ENCODE peak calls at places on chromosomes 16 and 17, in nine cellular contexts. V is fibroblast of pulmonary artery, D is osteoblast, Y is A549, B is heart right ventricle, L is brain microvascular endothelial cell, S is IMR-90, F is dorsolateral prefrontal cortex, Q is mucosa of descending colon. Z is an unnamed sample.

GRCh38 chr16:70159355-70160348 is 13.9 kb upstream of the CLEC18C start:
- DNase-seq in V (no peak), D (peak), Y (no peak), B (no peak), L (no peak), S (peak), F (peak), Q (no peak), Z (peak)

GRCh38 chr16:5024632-5025031 is 9.1 kb downstream of the NAGPA start:
- DNase-seq in V (peak), D (peak), Y (peak), B (no peak), L (no peak), S (no peak), F (no peak), Q (peak), Z (peak)

GRCh38 chr17:59026176-59026939 is 80.3 kb downstream of the TRIM37 start:
- DNase-seq in V (peak), D (no peak), Y (no peak), B (no peak), L (no peak), S (no peak), F (no peak), Q (no peak), Z (no peak)

GRCh38 chr16:77273-77806 is 685 bp upstream of the MPG start:
- DNase-seq in V (peak), D (peak), Y (peak), B (peak), L (peak), S (peak), F (no peak), Q (peak), Z (no peak)

GRCh38 chr16:72221216-72221995 is 49.5 kb upstream of the PMFBP1 start:
- DNase-seq in V (no peak), D (peak), Y (no peak), B (no peak), L (no peak), S (no peak), F (no peak), Q (no peak), Z (no peak)

GRCh38 chr17:41655611-41656111 is 31.3 kb upstream of the KRT17 start:
- DNase-seq in V (no peak), D (peak), Y (no peak), B (no peak), L (no peak), S (no peak), F (no peak), Q (peak), Z (no peak)

GRCh38 chr16:3292604-3293003 is 9.3 kb downstream of the ZNF263 start:
- DNase-seq in V (no peak), D (no peak), Y (no peak), B (no peak), L (no peak), S (peak), F (no peak), Q (no peak), Z (peak)

GRCh38 chr17:78665952-78666920 is 89.0 kb upstream of the DNAH17 start:
- DNase-seq in V (no peak), D (no peak), Y (no peak), B (no peak), L (no peak), S (no peak), F (no peak), Q (peak), Z (no peak)

GRCh38 chr17:76151896-76152454 is 10.9 kb upstream of the FOXJ1 start:
- DNase-seq in V (no peak), D (no peak), Y (no peak), B (no peak), L (no peak), S (no peak), F (no peak), Q (no peak), Z (no peak)

GRCh38 chr16:27470567-27471431 is 68.8 kb downstream of the IL21R start:
- DNase-seq in V (peak), D (peak), Y (no peak), B (no peak), L (peak), S (peak), F (no peak), Q (no peak), Z (peak)

GRCh38 chr16:2520784-2521577 is 810 bp downstream of the AMDHD2 start:
- DNase-seq in V (no peak), D (peak), Y (no peak), B (peak), L (no peak), S (no peak), F (no peak), Q (no peak), Z (no peak)

GRCh38 chr17:41580244-41580575 is 6.5 kb downstream of the KRT14 start:
- DNase-seq in V (no peak), D (no peak), Y (no peak), B (no peak), L (no peak), S (no peak), F (no peak), Q (no peak), Z (no peak)

GRCh38 chr16:58732545-58733247 is 1.4 kb downstream of the GOT2 start:
- DNase-seq in V (peak), D (peak), Y (no peak), B (no peak), L (peak), S (peak), F (no peak), Q (no peak), Z (peak)

GRCh38 chr17:56499799-56500388 is 93.6 kb upstream of the NOG start:
- DNase-seq in V (peak), D (no peak), Y (no peak), B (no peak), L (peak), S (peak), F (no peak), Q (peak), Z (peak)

GRCh38 chr17:48100591-48101011 is 677 bp downstream of the CBX1 start:
- DNase-seq in V (peak), D (no peak), Y (peak), B (peak), L (peak), S (peak), F (peak), Q (peak), Z (peak)

GRCh38 chr16:3145660-3146059 is 10.8 kb downstream of the ZNF213 start:
- DNase-seq in V (no peak), D (peak), Y (no peak), B (no peak), L (no peak), S (no peak), F (no peak), Q (no peak), Z (no peak)

GRCh38 chr16:74437-75318 is 2.2 kb upstream of the RHBDF1 start:
- DNase-seq in V (no peak), D (no peak), Y (no peak), B (no peak), L (no peak), S (no peak), F (no peak), Q (no peak), Z (no peak)

GRCh38 chr17:80110447-80110812 is 9.0 kb downstream of the GAA start:
- DNase-seq in V (no peak), D (peak), Y (no peak), B (no peak), L (no peak), S (no peak), F (no peak), Q (no peak), Z (no peak)

GRCh38 chr17:82980632-82981031 is 98.8 kb upstream of the METRNL start:
- DNase-seq in V (no peak), D (no peak), Y (no peak), B (no peak), L (no peak), S (no peak), F (no peak), Q (no peak), Z (no peak)

GRCh38 chr17:65305778-65306177 is 168.6 kb downstream of the RGS9 start:
- DNase-seq in V (no peak), D (no peak), Y (no peak), B (no peak), L (no peak), S (no peak), F (no peak), Q (no peak), Z (no peak)

GRCh38 chr16:495127-495748 is 32.3 kb upstream of the CAPN15 start:
- DNase-seq in V (peak), D (peak), Y (peak), B (no peak), L (peak), S (peak), F (no peak), Q (peak), Z (no peak)

GRCh38 chr16:20761175-20761574 is 2.6 kb upstream of the ACSM3 start:
- DNase-seq in V (no peak), D (no peak), Y (no peak), B (no peak), L (no peak), S (no peak), F (no peak), Q (no peak), Z (no peak)

GRCh38 chr17:50767446-50767845 is at the start of gene ANKRD40CL:
- DNase-seq in V (no peak), D (no peak), Y (no peak), B (no peak), L (no peak), S (no peak), F (no peak), Q (peak), Z (no peak)
- H3K4me3 ChIP-seq in V (no peak), D (no peak), Y (no peak), B (no peak), L (no peak), S (no peak), F (no peak), Q (no peak), Z (no peak)

GRCh38 chr17:66727634-66728570 is 107.0 kb upstream of the CACNG5 start:
- DNase-seq in V (peak), D (peak), Y (peak), B (peak), L (peak), S (peak), F (peak), Q (peak), Z (peak)

GRCh38 chr17:66724581-66725341 is 110.2 kb upstream of the CACNG5 start:
- DNase-seq in V (peak), D (peak), Y (no peak), B (no peak), L (peak), S (peak), F (no peak), Q (peak), Z (peak)

GRCh38 chr17:66726371-66726770 is 108.5 kb upstream of the CACNG5 start:
- DNase-seq in V (no peak), D (no peak), Y (no peak), B (no peak), L (no peak), S (no peak), F (no peak), Q (no peak), Z (no peak)

GRCh38 chr17:66726846-66727245 is 108.1 kb upstream of the CACNG5 start:
- DNase-seq in V (no peak), D (no peak), Y (no peak), B (no peak), L (no peak), S (no peak), F (no peak), Q (no peak), Z (no peak)

GRCh38 chr17:66725956-66726355 is 109.0 kb upstream of the CACNG5 start:
- DNase-seq in V (no peak), D (no peak), Y (no peak), B (no peak), L (no peak), S (no peak), F (no peak), Q (no peak), Z (no peak)
- H3K4me3 ChIP-seq in V (no peak), D (no peak), Y (no peak), B (no peak), L (no peak), S (no peak), F (no peak), Q (no peak), Z (no peak)

GRCh38 chr16:88472637-88473205 is 19.6 kb downstream of the ZFPM1 start:
- DNase-seq in V (no peak), D (no peak), Y (no peak), B (peak), L (no peak), S (no peak), F (no peak), Q (no peak), Z (no peak)
- H3K4me3 ChIP-seq in V (no peak), D (no peak), Y (no peak), B (peak), L (no peak), S (no peak), F (no peak), Q (no peak), Z (no peak)

GRCh38 chr17:14398766-14399165 is 97.9 kb downstream of the HS3ST3B1 start:
- DNase-seq in V (no peak), D (no peak), Y (no peak), B (no peak), L (no peak), S (no peak), F (no peak), Q (no peak), Z (no peak)
- H3K4me3 ChIP-seq in V (no peak), D (no peak), Y (no peak), B (no peak), L (no peak), S (no peak), F (no peak), Q (no peak), Z (no peak)

GRCh38 chr16:23183486-23183862 is 929 bp downstream of the SCNN1G start:
- DNase-seq in V (no peak), D (no peak), Y (no peak), B (no peak), L (no peak), S (no peak), F (no peak), Q (no peak), Z (no peak)

GRCh38 chr16:23182675-23183485 is at the start of gene SCNN1G:
- DNase-seq in V (no peak), D (peak), Y (peak), B (peak), L (no peak), S (no peak), F (peak), Q (peak), Z (no peak)

GRCh38 chr16:23181506-23181905 is 1.0 kb upstream of the SCNN1G start:
- DNase-seq in V (no peak), D (no peak), Y (no peak), B (no peak), L (no peak), S (no peak), F (no peak), Q (no peak), Z (no peak)

GRCh38 chr16:23185661-23186060 is 3.1 kb downstream of the SCNN1G start:
- DNase-seq in V (no peak), D (no peak), Y (no peak), B (peak), L (no peak), S (no peak), F (peak), Q (no peak), Z (no peak)

DNA sequence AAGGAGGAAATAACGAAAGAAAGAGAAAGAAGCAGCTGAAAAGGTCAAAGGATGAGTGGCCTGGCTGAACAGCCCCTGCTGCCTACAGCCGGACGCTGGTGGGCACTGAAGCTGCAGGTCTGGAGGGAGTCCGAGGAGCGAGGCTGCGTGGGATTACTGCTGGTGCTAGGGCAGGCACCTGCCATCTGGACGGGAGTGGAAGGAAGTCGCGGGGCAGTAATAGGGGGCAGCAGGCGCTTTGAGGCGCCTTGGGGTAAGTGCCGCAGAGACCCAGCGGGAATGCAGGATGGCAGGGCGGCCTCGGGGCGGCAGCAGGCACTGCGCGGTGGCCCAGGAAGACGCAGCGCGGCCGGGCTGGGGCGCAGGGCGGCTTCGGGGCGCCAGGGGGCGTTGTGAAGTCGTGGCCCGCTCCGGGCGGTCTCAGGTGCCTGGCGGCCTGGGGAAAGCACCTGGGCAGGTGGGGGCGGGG is 305 bp upstream of the SCNN1G start:
- DNase-seq in V (peak), D (peak), Y (peak), B (peak), L (peak), S (peak), F (peak), Q (peak), Z (peak)
- H3K4me3 ChIP-seq in V (no peak), D (no peak), Y (peak), B (peak), L (no peak), S (no peak), F (peak), Q (no peak), Z (no peak)

Z was measured in astrocyte.